ENCODE peak calls at places on chromosomes 4 and X, in seven cellular contexts. One of them, this sample, is unnamed.

GRCh38 chr4:15805583-15806517 is 27.7 kb downstream of the CD38 start:
- DNase-seq in pancreas: peak; percentile 33
- DNase-seq in CD4-positive, alpha-beta T cell: no peak
- DNase-seq in HepG2: peak; percentile 53
- DNase-seq in naive thymus-derived CD4-positive, alpha-beta T cell: peak; percentile 57
- DNase-seq in dorsolateral prefrontal cortex: no peak
- DNase-seq in Panc1: peak; percentile 22
- DNase-seq in this sample: no peak

GRCh38 chr4:184969610-184970009 is 48.7 kb upstream of the HELT start:
- DNase-seq in pancreas: no peak
- DNase-seq in CD4-positive, alpha-beta T cell: no peak
- DNase-seq in HepG2: no peak
- DNase-seq in naive thymus-derived CD4-positive, alpha-beta T cell: no peak
- DNase-seq in dorsolateral prefrontal cortex: no peak
- DNase-seq in Panc1: no peak
- DNase-seq in this sample: no peak

GRCh38 chr4:152248347-152248746 is 287.5 kb downstream of the FBXW7 start:
- DNase-seq in pancreas: no peak
- DNase-seq in CD4-positive, alpha-beta T cell: no peak
- DNase-seq in HepG2: no peak
- DNase-seq in naive thymus-derived CD4-positive, alpha-beta T cell: no peak
- DNase-seq in dorsolateral prefrontal cortex: no peak
- DNase-seq in Panc1: no peak
- DNase-seq in this sample: no peak

GRCh38 chr4:46491455-46491854 is 101.5 kb upstream of the GABRA2 start:
- DNase-seq in pancreas: no peak
- DNase-seq in CD4-positive, alpha-beta T cell: no peak
- DNase-seq in HepG2: no peak
- DNase-seq in naive thymus-derived CD4-positive, alpha-beta T cell: no peak
- DNase-seq in dorsolateral prefrontal cortex: no peak
- DNase-seq in Panc1: no peak
- DNase-seq in this sample: no peak

GRCh38 chr4:139633195-139633594 is 32.4 kb upstream of the MGST2 start:
- DNase-seq in pancreas: no peak
- DNase-seq in CD4-positive, alpha-beta T cell: no peak
- DNase-seq in HepG2: no peak
- DNase-seq in naive thymus-derived CD4-positive, alpha-beta T cell: no peak
- DNase-seq in dorsolateral prefrontal cortex: no peak
- DNase-seq in Panc1: no peak
- DNase-seq in this sample: no peak

GRCh38 chrX:39577976-39578962 is 519.5 kb downstream of the BCOR start:
- DNase-seq in pancreas: no peak
- DNase-seq in CD4-positive, alpha-beta T cell: peak; percentile 9
- DNase-seq in HepG2: no peak
- DNase-seq in naive thymus-derived CD4-positive, alpha-beta T cell: peak; percentile 5
- DNase-seq in dorsolateral prefrontal cortex: no peak
- DNase-seq in Panc1: no peak
- DNase-seq in this sample: no peak

GRCh38 chr4:74674750-74675149 is 119.6 kb downstream of the BTC start:
- DNase-seq in pancreas: no peak
- DNase-seq in CD4-positive, alpha-beta T cell: no peak
- DNase-seq in HepG2: no peak
- DNase-seq in naive thymus-derived CD4-positive, alpha-beta T cell: peak; percentile 1
- DNase-seq in dorsolateral prefrontal cortex: no peak
- DNase-seq in Panc1: no peak
- DNase-seq in this sample: no peak

GRCh38 chrX:77698242-77698641 is 87.8 kb downstream of the ATRX start:
- DNase-seq in pancreas: no peak
- DNase-seq in CD4-positive, alpha-beta T cell: no peak
- DNase-seq in HepG2: no peak
- DNase-seq in naive thymus-derived CD4-positive, alpha-beta T cell: no peak
- DNase-seq in dorsolateral prefrontal cortex: no peak
- DNase-seq in Panc1: no peak
- DNase-seq in this sample: no peak

GRCh38 chrX:118115948-118116307 is 682 bp downstream of the KLHL13 start:
- DNase-seq in pancreas: no peak
- DNase-seq in CD4-positive, alpha-beta T cell: no peak
- DNase-seq in HepG2: no peak
- DNase-seq in naive thymus-derived CD4-positive, alpha-beta T cell: no peak
- DNase-seq in dorsolateral prefrontal cortex: no peak
- DNase-seq in Panc1: no peak
- DNase-seq in this sample: no peak

GRCh38 chrX:124395145-124395858 is 48.9 kb downstream of the SH2D1A start:
- DNase-seq in pancreas: no peak
- DNase-seq in CD4-positive, alpha-beta T cell: no peak
- DNase-seq in HepG2: no peak
- DNase-seq in naive thymus-derived CD4-positive, alpha-beta T cell: peak; percentile 27
- DNase-seq in dorsolateral prefrontal cortex: no peak
- DNase-seq in Panc1: no peak
- DNase-seq in this sample: no peak

GRCh38 chrX:74449322-74449936 is 28.1 kb downstream of the SLC16A2 start:
- DNase-seq in pancreas: peak; percentile 18
- DNase-seq in CD4-positive, alpha-beta T cell: peak; percentile 10
- DNase-seq in HepG2: no peak
- DNase-seq in naive thymus-derived CD4-positive, alpha-beta T cell: peak; percentile 31
- DNase-seq in dorsolateral prefrontal cortex: no peak
- DNase-seq in Panc1: peak; percentile 7
- DNase-seq in this sample: no peak

GRCh38 chr4:48604527-48604926 is 114.5 kb downstream of the ZAR1 start:
- DNase-seq in pancreas: no peak
- DNase-seq in CD4-positive, alpha-beta T cell: no peak
- DNase-seq in HepG2: no peak
- DNase-seq in naive thymus-derived CD4-positive, alpha-beta T cell: no peak
- DNase-seq in dorsolateral prefrontal cortex: no peak
- DNase-seq in Panc1: no peak
- DNase-seq in this sample: no peak

GRCh38 chr4:1377606-1378261 is 28.5 kb downstream of the NKX1-1 start:
- DNase-seq in pancreas: no peak
- DNase-seq in CD4-positive, alpha-beta T cell: no peak
- DNase-seq in HepG2: no peak
- DNase-seq in naive thymus-derived CD4-positive, alpha-beta T cell: no peak
- DNase-seq in dorsolateral prefrontal cortex: no peak
- DNase-seq in Panc1: no peak
- DNase-seq in this sample: no peak

GRCh38 chrX:47224896-47225290 is 6.4 kb downstream of the CDK16 start:
- DNase-seq in pancreas: no peak
- DNase-seq in CD4-positive, alpha-beta T cell: no peak
- DNase-seq in HepG2: no peak
- DNase-seq in naive thymus-derived CD4-positive, alpha-beta T cell: no peak
- DNase-seq in dorsolateral prefrontal cortex: no peak
- DNase-seq in Panc1: no peak
- DNase-seq in this sample: no peak

GRCh38 chrX:136166221-136166855 is 19.0 kb downstream of the FHL1 start:
- DNase-seq in pancreas: no peak
- DNase-seq in CD4-positive, alpha-beta T cell: no peak
- DNase-seq in HepG2: no peak
- DNase-seq in naive thymus-derived CD4-positive, alpha-beta T cell: no peak
- DNase-seq in dorsolateral prefrontal cortex: no peak
- DNase-seq in Panc1: no peak
- DNase-seq in this sample: no peak

GRCh38 chrX:4764888-4765287 is 1051.4 kb upstream of the PRKX start:
- DNase-seq in pancreas: no peak
- DNase-seq in CD4-positive, alpha-beta T cell: no peak
- DNase-seq in HepG2: no peak
- DNase-seq in naive thymus-derived CD4-positive, alpha-beta T cell: no peak
- DNase-seq in dorsolateral prefrontal cortex: no peak
- DNase-seq in Panc1: no peak
- DNase-seq in this sample: no peak

GRCh38 chr4:9977518-9978031 is 43.7 kb downstream of the SLC2A9 start:
- DNase-seq in pancreas: no peak
- DNase-seq in CD4-positive, alpha-beta T cell: no peak
- DNase-seq in HepG2: no peak
- DNase-seq in naive thymus-derived CD4-positive, alpha-beta T cell: no peak
- DNase-seq in dorsolateral prefrontal cortex: no peak
- DNase-seq in Panc1: no peak
- DNase-seq in this sample: no peak

GRCh38 chr4:8192748-8193738 is 6.0 kb upstream of the SH3TC1 start:
- DNase-seq in pancreas: peak; percentile 76
- DNase-seq in CD4-positive, alpha-beta T cell: no peak
- DNase-seq in HepG2: peak; percentile 73
- DNase-seq in naive thymus-derived CD4-positive, alpha-beta T cell: peak; percentile 34
- DNase-seq in dorsolateral prefrontal cortex: no peak
- DNase-seq in Panc1: peak; percentile 12
- DNase-seq in this sample: no peak

GRCh38 chr4:102343964-102344519 is 1.2 kb downstream of the SLC39A8 start:
- DNase-seq in pancreas: peak; percentile 74
- DNase-seq in CD4-positive, alpha-beta T cell: no peak
- DNase-seq in HepG2: no peak
- DNase-seq in naive thymus-derived CD4-positive, alpha-beta T cell: no peak
- DNase-seq in dorsolateral prefrontal cortex: no peak
- DNase-seq in Panc1: no peak
- DNase-seq in this sample: no peak

GRCh38 chrX:69072486-69073006 is 92.7 kb downstream of the PJA1 start:
- DNase-seq in pancreas: no peak
- DNase-seq in CD4-positive, alpha-beta T cell: no peak
- DNase-seq in HepG2: no peak
- DNase-seq in naive thymus-derived CD4-positive, alpha-beta T cell: no peak
- DNase-seq in dorsolateral prefrontal cortex: no peak
- DNase-seq in Panc1: no peak
- DNase-seq in this sample: no peak

DNA sequence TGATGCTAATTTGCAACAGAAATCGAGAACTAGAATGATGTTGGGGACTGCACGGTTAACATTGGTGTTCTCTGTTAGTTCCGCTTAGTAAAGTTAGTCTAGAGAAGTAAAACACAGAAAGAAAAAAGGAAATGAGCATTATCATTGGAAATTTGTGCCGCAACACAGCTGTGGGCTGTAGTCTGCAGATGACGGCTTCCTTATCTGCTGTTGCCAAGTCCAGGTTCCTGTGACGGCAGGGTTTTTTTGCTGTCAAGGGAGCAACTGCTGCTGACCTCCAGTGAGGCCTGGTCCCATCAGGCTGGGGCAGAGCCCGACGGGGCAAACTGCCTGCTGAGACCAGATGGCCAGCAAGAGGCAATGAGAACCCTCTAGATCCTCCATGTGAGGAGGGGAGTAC is 38.9 kb upstream of the PHEX start:
- DNase-seq in pancreas: no peak
- DNase-seq in CD4-positive, alpha-beta T cell: no peak
- DNase-seq in HepG2: no peak
- DNase-seq in naive thymus-derived CD4-positive, alpha-beta T cell: no peak
- DNase-seq in dorsolateral prefrontal cortex: no peak
- DNase-seq in Panc1: no peak
- DNase-seq in this sample: no peak
- H3K27ac ChIP-seq in pancreas: no peak overlapping the region
- H3K27ac ChIP-seq in CD4-positive, alpha-beta T cell: no peak overlapping the region
- H3K27ac ChIP-seq in HepG2: no peak overlapping the region
- H3K27ac ChIP-seq in naive thymus-derived CD4-positive, alpha-beta T cell: no peak overlapping the region
- H3K27ac ChIP-seq in dorsolateral prefrontal cortex: no peak overlapping the region
- H3K27ac ChIP-seq in Panc1: no peak overlapping the region
- H3K27ac ChIP-seq in this sample: no peak overlapping the region

GRCh38 chr4:37793562-37793961 is 32.9 kb upstream of the PGM2 start:
- DNase-seq in pancreas: peak; percentile 27
- DNase-seq in CD4-positive, alpha-beta T cell: no peak
- DNase-seq in HepG2: peak; percentile 27
- DNase-seq in naive thymus-derived CD4-positive, alpha-beta T cell: peak; percentile 41
- DNase-seq in dorsolateral prefrontal cortex: no peak
- DNase-seq in Panc1: peak; percentile 20
- DNase-seq in this sample: no peak

GRCh38 chr4:37798616-37799015 is 27.9 kb upstream of the PGM2 start:
- DNase-seq in pancreas: no peak
- DNase-seq in CD4-positive, alpha-beta T cell: no peak
- DNase-seq in HepG2: no peak
- DNase-seq in naive thymus-derived CD4-positive, alpha-beta T cell: no peak
- DNase-seq in dorsolateral prefrontal cortex: no peak
- DNase-seq in Panc1: no peak
- DNase-seq in this sample: no peak

GRCh38 chr4:37794046-37794445 is 32.4 kb upstream of the PGM2 start:
- DNase-seq in pancreas: no peak
- DNase-seq in CD4-positive, alpha-beta T cell: no peak
- DNase-seq in HepG2: no peak
- DNase-seq in naive thymus-derived CD4-positive, alpha-beta T cell: no peak
- DNase-seq in dorsolateral prefrontal cortex: no peak
- DNase-seq in Panc1: no peak
- DNase-seq in this sample: no peak

GRCh38 chr4:37797923-37798322 is 28.6 kb upstream of the PGM2 start:
- DNase-seq in pancreas: no peak
- DNase-seq in CD4-positive, alpha-beta T cell: no peak
- DNase-seq in HepG2: no peak
- DNase-seq in naive thymus-derived CD4-positive, alpha-beta T cell: no peak
- DNase-seq in dorsolateral prefrontal cortex: no peak
- DNase-seq in Panc1: no peak
- DNase-seq in this sample: no peak

DNA sequence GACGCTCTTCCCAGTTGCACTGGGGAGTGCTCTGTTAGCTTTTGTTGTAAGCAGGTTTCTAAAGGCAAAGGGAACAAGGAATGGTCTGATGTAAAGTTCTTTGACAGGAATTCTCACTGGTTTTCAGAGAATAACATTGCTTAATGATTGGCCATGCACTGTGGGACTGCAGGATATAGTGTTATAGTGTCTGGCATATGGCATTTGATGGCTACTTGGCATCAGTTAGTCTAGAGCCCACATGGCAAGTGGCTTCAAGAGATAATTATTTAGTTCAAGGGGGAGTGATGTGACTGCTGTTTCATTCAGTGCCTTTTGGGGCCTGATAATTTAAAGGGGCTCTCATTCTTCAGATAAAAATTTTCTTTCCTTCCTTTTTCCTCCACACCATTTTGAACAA is 30.7 kb upstream of the PGM2 start:
- DNase-seq in pancreas: no peak
- DNase-seq in CD4-positive, alpha-beta T cell: no peak
- DNase-seq in HepG2: no peak
- DNase-seq in naive thymus-derived CD4-positive, alpha-beta T cell: no peak
- DNase-seq in dorsolateral prefrontal cortex: no peak
- DNase-seq in Panc1: no peak
- DNase-seq in this sample: no peak
- H3K27ac ChIP-seq in pancreas: no peak overlapping the region
- H3K27ac ChIP-seq in CD4-positive, alpha-beta T cell: no peak overlapping the region
- H3K27ac ChIP-seq in HepG2: no peak overlapping the region
- H3K27ac ChIP-seq in naive thymus-derived CD4-positive, alpha-beta T cell: no peak overlapping the region
- H3K27ac ChIP-seq in dorsolateral prefrontal cortex: no peak overlapping the region
- H3K27ac ChIP-seq in Panc1: no peak overlapping the region
- H3K27ac ChIP-seq in this sample: no peak overlapping the region

GRCh38 chr4:80036949-80037348 is 36.1 kb downstream of the ANTXR2 start:
- DNase-seq in pancreas: no peak
- DNase-seq in CD4-positive, alpha-beta T cell: no peak
- DNase-seq in HepG2: no peak
- DNase-seq in naive thymus-derived CD4-positive, alpha-beta T cell: no peak
- DNase-seq in dorsolateral prefrontal cortex: no peak
- DNase-seq in Panc1: no peak
- DNase-seq in this sample: no peak
- H3K27ac ChIP-seq in pancreas: peak overlapping the region; percentile 31
- H3K27ac ChIP-seq in CD4-positive, alpha-beta T cell: no peak overlapping the region
- H3K27ac ChIP-seq in HepG2: no peak overlapping the region
- H3K27ac ChIP-seq in naive thymus-derived CD4-positive, alpha-beta T cell: peak overlapping the region; percentile 50
- H3K27ac ChIP-seq in dorsolateral prefrontal cortex: no peak overlapping the region
- H3K27ac ChIP-seq in Panc1: peak overlapping the region; percentile 20
- H3K27ac ChIP-seq in this sample: no peak overlapping the region

DNA sequence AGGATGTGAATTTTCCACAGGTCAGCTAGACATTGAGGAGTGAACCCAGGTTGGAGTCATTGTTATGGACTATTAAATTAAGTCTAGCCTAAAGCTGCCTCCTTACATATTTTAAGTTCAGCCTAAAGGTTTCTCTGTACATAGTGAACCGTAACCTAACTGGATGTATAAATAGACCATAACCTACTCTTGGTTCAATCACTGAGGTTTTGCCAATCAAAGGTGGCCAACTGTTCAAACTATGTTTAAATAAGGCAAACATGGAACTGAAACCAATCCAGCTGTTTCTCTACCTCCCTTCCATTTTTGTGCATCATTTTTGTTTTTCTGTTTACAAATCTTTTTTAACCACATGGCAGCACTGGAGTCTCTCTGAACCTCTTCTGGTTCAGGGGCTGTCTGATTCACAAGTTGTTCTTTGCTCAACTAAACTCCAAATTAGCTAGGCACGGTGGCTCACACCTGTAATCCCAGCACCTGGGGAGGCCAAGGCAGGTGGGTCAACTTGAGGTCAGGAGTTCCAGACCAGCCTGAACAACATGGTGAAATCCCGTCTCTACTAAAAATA is 43.9 kb upstream of the SFRP2 start:
- DNase-seq in pancreas: no peak
- DNase-seq in CD4-positive, alpha-beta T cell: no peak
- DNase-seq in HepG2: no peak
- DNase-seq in naive thymus-derived CD4-positive, alpha-beta T cell: no peak
- DNase-seq in dorsolateral prefrontal cortex: no peak
- DNase-seq in Panc1: no peak
- DNase-seq in this sample: no peak
- H3K27ac ChIP-seq in pancreas: no peak overlapping the region
- H3K27ac ChIP-seq in CD4-positive, alpha-beta T cell: no peak overlapping the region
- H3K27ac ChIP-seq in HepG2: no peak overlapping the region
- H3K27ac ChIP-seq in naive thymus-derived CD4-positive, alpha-beta T cell: no peak overlapping the region
- H3K27ac ChIP-seq in dorsolateral prefrontal cortex: no peak overlapping the region
- H3K27ac ChIP-seq in Panc1: no peak overlapping the region
- H3K27ac ChIP-seq in this sample: no peak overlapping the region

This sample was measured in substantia nigra.